ENCODE peak calls at places on chromosomes 2 and 18, in seven cellular contexts. Y, E, M, Z, V, T and F are unnamed samples.

GRCh38 chr18:33802955-33803354 is 224.9 kb downstream of the ASXL3 start:
- DNase-seq in Y (no peak), E (no peak), M (no peak), Z (no peak), V (no peak), T (no peak), F (peak)

GRCh38 chr2:149019768-149020167 is 18.7 kb upstream of the LYPD6B start:
- DNase-seq in Y (no peak), E (no peak), M (peak), Z (no peak), V (no peak), T (no peak), F (no peak)

GRCh38 chr2:46151582-46151981 is 145.6 kb upstream of the EPAS1 start:
- DNase-seq in Y (no peak), E (no peak), M (no peak), Z (no peak), V (no peak), T (no peak), F (no peak)

GRCh38 chr2:144995482-144995881 is 475.6 kb upstream of the ZEB2 start:
- DNase-seq in Y (no peak), E (no peak), M (no peak), Z (no peak), V (no peak), T (no peak), F (no peak)

GRCh38 chr2:152825834-152826233 is 107.4 kb downstream of the ARL6IP6 start:
- DNase-seq in Y (no peak), E (no peak), M (no peak), Z (no peak), V (no peak), T (no peak), F (no peak)

GRCh38 chr2:219444566-219445091 is 10.0 kb downstream of the SPEG start:
- DNase-seq in Y (no peak), E (no peak), M (no peak), Z (no peak), V (no peak), T (no peak), F (no peak)

GRCh38 chr2:118185210-118186109 is 97.2 kb downstream of the INSIG2 start:
- DNase-seq in Y (peak), E (no peak), M (peak), Z (no peak), V (no peak), T (no peak), F (no peak)

GRCh38 chr2:177753682-177754475 is 318.7 kb downstream of the PDE11A start:
- DNase-seq in Y (peak), E (peak), M (peak), Z (peak), V (no peak), T (peak), F (peak)

GRCh38 chr18:52118684-52119083 is 221.3 kb upstream of the DCC start:
- DNase-seq in Y (no peak), E (no peak), M (no peak), Z (no peak), V (no peak), T (no peak), F (no peak)

GRCh38 chr2:206840999-206841398 is 75.6 kb downstream of the FASTKD2 start:
- DNase-seq in Y (peak), E (no peak), M (no peak), Z (no peak), V (no peak), T (no peak), F (no peak)

GRCh38 chr18:9706081-9706935 is 1.8 kb upstream of the RAB31 start:
- DNase-seq in Y (no peak), E (no peak), M (no peak), Z (no peak), V (no peak), T (no peak), F (no peak)

GRCh38 chr2:85032621-85033020 is 61.7 kb downstream of the KCMF1 start:
- DNase-seq in Y (no peak), E (no peak), M (no peak), Z (no peak), V (no peak), T (no peak), F (peak)

GRCh38 chr2:72035518-72036172 is 112.0 kb downstream of the CYP26B1 start:
- DNase-seq in Y (no peak), E (no peak), M (peak), Z (no peak), V (no peak), T (no peak), F (no peak)

GRCh38 chr2:212752730-212753351 is 214.2 kb upstream of the ERBB4 start:
- DNase-seq in Y (no peak), E (no peak), M (no peak), Z (no peak), V (no peak), T (no peak), F (no peak)

GRCh38 chr18:8689431-8689830 is 15.9 kb upstream of the MTCL1 start:
- DNase-seq in Y (no peak), E (no peak), M (no peak), Z (no peak), V (no peak), T (no peak), F (no peak)

GRCh38 chr18:60372598-60372997 is at the start of gene MC4R:
- DNase-seq in Y (peak), E (no peak), M (peak), Z (no peak), V (no peak), T (peak), F (no peak)

GRCh38 chr18:11840493-11840892 is 10.7 kb upstream of the CHMP1B start:
- DNase-seq in Y (peak), E (no peak), M (no peak), Z (no peak), V (no peak), T (no peak), F (no peak)

GRCh38 chr18:11689031-11689971 is at the start of gene GNAL:
- DNase-seq in Y (peak), E (peak), M (peak), Z (peak), V (peak), T (peak), F (peak)

GRCh38 chr18:38611036-38611964 is 1045.7 kb upstream of the CELF4 start:
- DNase-seq in Y (peak), E (no peak), M (peak), Z (peak), V (no peak), T (no peak), F (no peak)

GRCh38 chr18:67916142-67916541 is 399.6 kb upstream of the DSEL start:
- DNase-seq in Y (no peak), E (no peak), M (no peak), Z (no peak), V (no peak), T (no peak), F (no peak)

GRCh38 chr18:65620076-65620696 is 130.6 kb upstream of the CDH7 start:
- DNase-seq in Y (no peak), E (no peak), M (no peak), Z (no peak), V (no peak), T (no peak), F (no peak)

DNA sequence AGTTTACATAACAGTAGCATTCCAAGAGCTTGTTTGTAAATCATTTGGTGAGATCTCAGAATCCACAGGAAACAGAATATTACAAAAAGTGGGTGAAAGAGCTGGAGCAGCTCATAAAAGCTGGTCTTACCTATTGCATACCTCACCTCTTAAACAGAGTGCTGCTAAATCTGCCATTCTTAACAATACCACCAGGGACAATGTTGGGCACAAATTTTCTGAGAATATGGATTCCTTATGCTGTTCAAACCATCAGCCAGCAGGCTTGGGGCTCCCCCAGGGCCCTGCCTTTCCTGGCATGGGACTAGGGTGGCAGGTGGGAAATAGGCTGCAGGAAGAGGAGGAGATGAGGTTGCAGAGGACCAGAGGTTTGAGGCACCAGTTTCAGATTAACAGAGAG is 55.6 kb downstream of the TGFA start:
- DNase-seq in Y (no peak), E (no peak), M (no peak), Z (no peak), V (no peak), T (peak), F (no peak)
- TF ChIP-seq CTCF in Y (peak), E (no peak), M (no peak), Z (peak), V (peak), T (peak), F (no peak)

GRCh38 chr2:99101697-99102096 is 39.8 kb upstream of the C2orf15 start:
- DNase-seq in Y (no peak), E (no peak), M (peak), Z (no peak), V (no peak), T (no peak), F (no peak)
- H3K4me3 ChIP-seq in Y (no peak), E (no peak), M (peak), Z (no peak), V (no peak), T (no peak), F (no peak)

DNA sequence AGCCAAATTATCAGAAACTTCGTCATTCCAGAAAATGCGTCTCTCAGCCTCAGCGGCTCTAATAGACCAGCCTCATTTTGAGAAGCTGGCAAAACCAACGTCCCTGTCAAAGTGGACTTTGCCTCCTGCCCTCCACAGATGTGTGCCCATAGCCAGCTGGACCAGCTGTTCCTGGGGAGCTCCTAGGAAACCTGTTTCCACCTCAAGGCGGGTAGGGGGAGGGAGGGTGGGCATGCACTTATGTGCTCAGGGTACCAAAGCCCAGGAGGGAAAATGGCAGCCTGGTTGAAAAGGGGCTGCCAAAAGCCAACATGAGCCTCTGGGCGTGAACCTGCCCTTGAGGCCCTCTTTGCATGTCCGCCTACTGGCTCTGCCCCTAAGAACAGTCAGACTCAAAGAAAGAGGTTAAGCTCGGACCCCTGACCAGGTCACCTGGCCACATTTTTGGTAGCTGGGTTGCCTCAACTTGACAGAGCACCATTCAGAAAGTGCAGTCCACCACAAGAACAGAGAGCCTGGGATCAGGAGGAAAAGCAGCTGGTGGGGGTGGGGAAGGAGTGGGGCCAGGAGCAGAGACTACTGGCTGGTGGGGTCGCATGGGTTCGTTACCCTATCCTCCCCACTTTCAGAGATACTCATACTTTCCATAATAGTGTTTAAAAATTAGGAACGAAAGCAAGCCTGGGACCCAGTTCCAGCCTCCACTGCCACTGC is 3.5 kb downstream of the PER2 start:
- DNase-seq in Y (no peak), E (no peak), M (no peak), Z (no peak), V (no peak), T (no peak), F (no peak)
- TF ChIP-seq CTCF in Y (no peak), E (no peak), M (no peak), Z (no peak), V (no peak), T (no peak), F (no peak)

GRCh38 chr2:176105078-176105726 is 1.9 kb upstream of the HOXD11 start:
- DNase-seq in Y (no peak), E (no peak), M (no peak), Z (no peak), V (no peak), T (no peak), F (no peak)
- H3K4me3 ChIP-seq in Y (no peak), E (peak), M (no peak), Z (no peak), V (no peak), T (no peak), F (no peak)

DNA sequence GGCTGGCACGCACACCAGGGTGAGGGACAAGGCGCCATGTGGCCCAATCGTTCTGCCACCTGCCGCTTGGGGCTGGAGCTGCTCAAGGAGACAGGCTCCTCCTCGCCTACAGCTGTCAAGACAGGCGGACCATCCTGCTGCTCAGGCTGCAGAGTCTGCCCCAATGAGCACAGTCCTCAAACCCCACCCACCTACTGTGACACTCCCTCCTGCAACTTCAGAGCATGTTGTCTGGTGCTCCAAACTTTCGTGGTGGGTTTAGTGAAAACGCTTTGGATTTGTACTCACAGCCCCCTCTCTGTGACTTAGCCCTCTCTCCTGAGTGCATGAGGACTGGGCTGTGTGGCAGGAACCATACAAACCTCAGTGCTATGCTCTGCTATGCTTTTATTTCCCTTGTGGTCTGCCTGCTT is 23.2 kb upstream of the SLC35F6 start:
- DNase-seq in Y (peak), E (no peak), M (peak), Z (peak), V (no peak), T (no peak), F (no peak)
- TF ChIP-seq CTCF in Y (no peak), E (no peak), M (no peak), Z (no peak), V (no peak), T (no peak), F (no peak)

GRCh38 chr2:217789003-217789735 is 213.6 kb downstream of the TNS1 start:
- DNase-seq in Y (peak), E (no peak), M (peak), Z (no peak), V (peak), T (peak), F (no peak)

GRCh38 chr2:217788669-217789002 is 214.2 kb downstream of the TNS1 start:
- DNase-seq in Y (no peak), E (no peak), M (no peak), Z (no peak), V (no peak), T (no peak), F (no peak)

GRCh38 chr2:217789736-217790181 is 213.0 kb downstream of the TNS1 start:
- DNase-seq in Y (no peak), E (no peak), M (no peak), Z (no peak), V (no peak), T (no peak), F (no peak)

GRCh38 chr2:217790681-217791392 is 212.0 kb downstream of the TNS1 start:
- DNase-seq in Y (no peak), E (no peak), M (no peak), Z (no peak), V (no peak), T (no peak), F (no peak)

GRCh38 chr2:217790195-217790594 is 212.6 kb downstream of the TNS1 start:
- DNase-seq in Y (no peak), E (no peak), M (peak), Z (no peak), V (no peak), T (no peak), F (no peak)
- H3K4me3 ChIP-seq in Y (no peak), E (peak), M (no peak), Z (peak), V (no peak), T (no peak), F (no peak)

DNA sequence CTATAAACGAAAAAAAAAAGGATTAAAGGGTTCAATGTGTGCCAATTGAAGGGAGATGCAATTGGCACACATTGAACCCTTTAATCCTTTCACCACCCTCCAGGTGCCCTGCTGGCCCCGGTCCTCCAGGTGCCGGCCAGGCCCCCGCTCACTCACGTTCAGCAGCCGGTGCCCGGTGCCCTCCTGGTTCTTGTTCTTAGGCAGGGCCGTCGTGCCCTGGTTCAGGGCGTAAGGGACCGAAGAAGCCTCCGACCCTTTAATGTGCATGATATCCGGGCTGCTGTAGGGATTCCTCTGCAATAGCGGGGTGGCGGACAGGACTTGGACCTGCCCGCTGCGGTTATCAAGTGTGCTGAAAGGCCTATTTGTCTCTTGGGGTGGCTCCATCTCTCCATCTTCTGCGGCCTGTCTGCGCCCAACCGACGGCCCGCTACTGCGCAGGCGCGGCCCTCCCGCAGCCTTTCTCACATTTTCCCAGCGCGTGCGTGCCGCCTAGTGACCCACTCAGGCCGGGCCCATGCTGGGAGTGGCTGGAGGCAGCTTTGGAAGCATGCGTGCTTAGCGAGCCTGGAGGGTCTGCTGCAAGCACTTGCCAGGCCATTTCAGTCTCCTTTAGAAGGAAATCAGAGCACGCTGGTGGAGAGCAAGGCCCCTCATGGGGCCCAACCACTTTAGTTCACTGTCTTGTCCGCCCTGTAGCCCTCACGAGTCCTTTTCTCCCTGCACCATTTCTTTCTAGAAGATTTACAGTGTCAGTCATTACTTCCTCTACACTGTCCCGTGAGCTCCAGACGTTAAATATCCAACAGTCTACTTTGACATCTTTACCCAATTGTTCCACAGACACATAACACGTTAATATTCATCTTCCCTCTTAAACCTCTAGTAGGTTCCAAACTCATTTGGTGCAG is 24.3 kb downstream of the TMEM237 start:
- DNase-seq in Y (no peak), E (peak), M (no peak), Z (no peak), V (no peak), T (no peak), F (no peak)
- TF ChIP-seq CTCF in Y (peak), E (peak), M (no peak), Z (no peak), V (no peak), T (no peak), F (no peak)

GRCh38 chr2:40033781-40034180 is 254.7 kb upstream of the THUMPD2 start:
- DNase-seq in Y (no peak), E (no peak), M (no peak), Z (no peak), V (no peak), T (no peak), F (no peak)

GRCh38 chr2:40036241-40036640 is 257.2 kb upstream of the THUMPD2 start:
- DNase-seq in Y (no peak), E (no peak), M (no peak), Z (no peak), V (no peak), T (no peak), F (no peak)

GRCh38 chr2:40032650-40033319 is 253.7 kb upstream of the THUMPD2 start:
- DNase-seq in Y (no peak), E (no peak), M (no peak), Z (no peak), V (no peak), T (no peak), F (no peak)

GRCh38 chr2:40034198-40034597 is 255.1 kb upstream of the THUMPD2 start:
- DNase-seq in Y (no peak), E (no peak), M (no peak), Z (no peak), V (no peak), T (no peak), F (no peak)

GRCh38 chr2:40034801-40035200 is 255.7 kb upstream of the THUMPD2 start:
- DNase-seq in Y (no peak), E (no peak), M (no peak), Z (no peak), V (no peak), T (no peak), F (no peak)
- H3K4me3 ChIP-seq in Y (no peak), E (no peak), M (no peak), Z (no peak), V (no peak), T (no peak), F (no peak)

GRCh38 chr2:242020196-242021004 is 150.9 kb downstream of the RTP5 start:
- DNase-seq in Y (no peak), E (no peak), M (peak), Z (no peak), V (no peak), T (no peak), F (no peak)
- TF ChIP-seq CTCF in Y (peak), E (no peak), M (no peak), Z (no peak), V (no peak), T (no peak), F (no peak)